ENCODE peak calls at places on chromosomes 11 and 22, in six cellular contexts. R is stimulated activated CD8-positive, alpha-beta memory T cell treated with anti-CD3 and anti-CD28 coated beads, Interleukin-2, amount 100 ng/mL, for 1 hour; E is stimulated activated CD4-positive, alpha-beta T cell treated with anti-CD3 and anti-CD28 coated beads, Interleukin-1b, Interleukin-23, amount 100 ng/mL, for 48 hours; N is left cardiac atrium; T is EL; H is fibroblast of pulmonary artery. S is an unnamed sample.
A peak's percentile ranks its signal among the peaks of the same experiment; 100 is the strongest.

GRCh38 chr22:47393191-47393590 is 630.7 kb downstream of the TBC1D22A start:
- DNase-seq in N (no peak), E (no peak), H (no peak), T (no peak), R (no peak), S (no peak)

GRCh38 chr11:113138731-113139130 is 175.7 kb upstream of the TTC12 start:
- DNase-seq in R (no peak), E (no peak), N (no peak), T (no peak), H (no peak), S (no peak)

GRCh38 chr22:49323751-49324415 is 503.8 kb downstream of the BRD1 start:
- DNase-seq in R (no peak), H (no peak), N (no peak), E (no peak), T (no peak), S (no peak)

GRCh38 chr22:48896766-48897637 is 930.7 kb downstream of the BRD1 start:
- DNase-seq in N (no peak), H (no peak), E (no peak), T (no peak), R (no peak), S (no peak)

GRCh38 chr22:31947296-31947695 is 3.0 kb downstream of the YWHAH start:
- DNase-seq in T (no peak), N (no peak), H (peak; percentile 53), E (no peak), R (no peak), S (no peak)

GRCh38 chr11:116986521-116987105 is 111.6 kb downstream of the SIK3 start:
- DNase-seq in R (no peak), N (no peak), T (peak; percentile 83), E (peak; percentile 36), H (peak; percentile 71), S (no peak)

GRCh38 chr11:844693-845644 is 2.3 kb downstream of the TSPAN4 start:
- DNase-seq in R (no peak), E (no peak), T (peak; percentile 91), H (peak; percentile 96), N (peak; percentile 92), S (no peak)

GRCh38 chr11:6734616-6735015 is 37.2 kb downstream of the OR2AG2 start:
- DNase-seq in E (peak; percentile 11), T (no peak), N (no peak), R (no peak), H (no peak), S (no peak)

GRCh38 chr11:15536438-15536837 is 421.7 kb downstream of the INSC start:
- DNase-seq in N (no peak), T (no peak), R (no peak), E (no peak), H (no peak), S (no peak)

GRCh38 chr11:115324569-115325432 is 179.4 kb downstream of the CADM1 start:
- DNase-seq in R (no peak), N (no peak), H (peak; percentile 50), E (no peak), T (peak; percentile 25), S (peak; percentile 70)

GRCh38 chr22:23117890-23118646 is 23.7 kb downstream of the RSPH14 start:
- DNase-seq in H (no peak), T (no peak), E (no peak), R (no peak), N (no peak), S (peak; percentile 39)

GRCh38 chr22:48102581-48102980 is 1340.1 kb downstream of the TBC1D22A start:
- DNase-seq in T (no peak), E (no peak), H (no peak), N (no peak), R (no peak), S (no peak)

GRCh38 chr22:34973016-34973415 is 92.9 kb upstream of the ISX start:
- DNase-seq in R (no peak), T (no peak), N (no peak), H (no peak), E (no peak), S (no peak)

GRCh38 chr11:12657336-12657735 is 16.9 kb upstream of the TEAD1 start:
- DNase-seq in R (no peak), T (no peak), N (no peak), H (no peak), E (no peak), S (no peak)

GRCh38 chr11:117457031-117457785 is 129.6 kb downstream of the CEP164 start:
- DNase-seq in T (no peak), H (no peak), N (no peak), E (no peak), R (no peak), S (peak; percentile 81)

GRCh38 chr11:128694618-128695481 is 978 bp downstream of the FLI1 start:
- DNase-seq in T (peak; percentile 39), N (peak; percentile 57), E (no peak), R (no peak), H (peak; percentile 49), S (no peak)

S was measured in NCI-H524.